ENCODE peak calls at places on chromosomes 11 and 22, in four cellular contexts. W, L, N and K are unnamed samples. For H3K9me3, the result is how much of the 10 kb centered on the place peaks cover.

GRCh38 chr11:30585067-30585891 is 874 bp downstream of the MPPED2 start:
- DNase-seq in W (peak), L (no peak), N (peak), K (no peak)

GRCh38 chr22:43114958-43115357 is 4.4 kb downstream of the BIK start:
- DNase-seq in W (peak), L (peak), N (no peak), K (no peak)

GRCh38 chr11:12862761-12863469 is 146.2 kb upstream of the RASSF10 start:
- DNase-seq in W (peak), L (no peak), N (peak), K (no peak)

GRCh38 chr11:112844530-112844929 is 116.7 kb upstream of the NCAM1 start:
- DNase-seq in W (no peak), L (no peak), N (peak), K (no peak)

GRCh38 chr22:50169774-50170341 is 673 bp upstream of the PANX2 start:
- DNase-seq in W (peak), L (no peak), N (no peak), K (no peak)

GRCh38 chr11:9758676-9759518 is 95.0 kb downstream of the SWAP70 start:
- DNase-seq in W (peak), L (peak), N (peak), K (peak)

GRCh38 chr11:13335319-13335718 is 57.7 kb downstream of the BMAL1 start:
- DNase-seq in W (peak), L (peak), N (peak), K (peak)

GRCh38 chr22:26174280-26174679 is 5.0 kb downstream of the SEZ6L start:
- DNase-seq in W (peak), L (no peak), N (no peak), K (no peak)

GRCh38 chr11:70511345-70511744 is 113.0 kb downstream of the CTTN start:
- DNase-seq in W (no peak), L (no peak), N (no peak), K (no peak)

GRCh38 chr11:13970986-13971385 is 8.5 kb downstream of the SPON1 start:
- DNase-seq in W (peak), L (peak), N (no peak), K (no peak)

GRCh38 chr22:22902247-22902962 is 14.8 kb downstream of the IGLL5 start:
- DNase-seq in W (no peak), L (no peak), N (no peak), K (no peak)

GRCh38 chr11:1194977-1195689 is 27.7 kb upstream of the MUC5B start:
- DNase-seq in W (no peak), L (no peak), N (no peak), K (no peak)

GRCh38 chr11:4887591-4887990 is 5.9 kb downstream of the OR51T1 start:
- DNase-seq in W (no peak), L (no peak), N (no peak), K (no peak)

GRCh38 chr11:126611438-126611837 is 256.0 kb downstream of the ST3GAL4 start:
- DNase-seq in W (no peak), L (no peak), N (no peak), K (no peak)

GRCh38 chr11:106585061-106585460 is 433.2 kb downstream of the GUCY1A2 start:
- DNase-seq in W (peak), L (no peak), N (no peak), K (no peak)

GRCh38 chr22:41525450-41526225 is 18.6 kb downstream of the POLR3H start:
- DNase-seq in W (no peak), L (no peak), N (no peak), K (no peak)

GRCh38 chr22:41578114-41578513 is 11.5 kb downstream of the PMM1 start:
- DNase-seq in W (no peak), L (no peak), N (no peak), K (no peak)

GRCh38 chr11:73170140-73170539 is 28.0 kb upstream of the FCHSD2 start:
- DNase-seq in W (no peak), L (no peak), N (no peak), K (no peak)

GRCh38 chr22:50525991-50526848 is 822 bp upstream of the SCO2 start:
- DNase-seq in W (peak), L (peak), N (peak), K (peak)

GRCh38 chr11:115660072-115660805 is 156.0 kb upstream of the CADM1 start:
- DNase-seq in W (peak), L (no peak), N (no peak), K (no peak)

GRCh38 chr22:37153901-37154300 is 4.2 kb upstream of the IL2RB start:
- DNase-seq in W (no peak), L (no peak), N (no peak), K (no peak)

GRCh38 chr11:54927704-54928103 is 221.1 kb downstream of the OR4A5 start:
- DNase-seq in W (no peak), L (no peak), N (no peak), K (no peak)
- H3K9me3 ChIP-seq in W (under half), L (under half), N (half or more), K (under half)

GRCh38 chr11:110509485-110509884 is 79.7 kb downstream of the FDX1 start:
- DNase-seq in W (no peak), L (no peak), N (no peak), K (no peak)
- H3K9me3 ChIP-seq in W (under half), L (under half), N (under half), K (under half)

DNA sequence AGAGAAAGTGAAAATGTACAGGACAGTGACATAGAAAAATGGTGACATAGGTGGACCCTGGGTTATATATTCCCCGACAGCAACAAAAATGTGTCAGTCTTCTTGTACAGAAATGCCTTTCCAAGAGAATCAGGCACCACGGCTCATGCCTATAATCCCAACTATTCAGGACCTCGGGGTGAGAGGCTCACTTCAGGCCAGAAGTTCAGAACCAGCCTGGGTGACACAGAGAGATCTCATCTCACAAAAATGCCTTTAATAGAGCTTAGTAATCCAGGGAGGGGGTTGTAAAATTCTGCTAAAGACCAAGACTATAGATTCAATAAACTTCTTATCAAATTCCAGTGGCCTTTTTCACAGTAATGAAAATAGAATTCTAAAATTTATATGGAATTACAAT is 10.7 kb downstream of the ZNF195 start:
- DNase-seq in W (no peak), L (no peak), N (no peak), K (no peak)
- H3K9me3 ChIP-seq in W (under half), L (under half), N (half or more), K (under half)

DNA sequence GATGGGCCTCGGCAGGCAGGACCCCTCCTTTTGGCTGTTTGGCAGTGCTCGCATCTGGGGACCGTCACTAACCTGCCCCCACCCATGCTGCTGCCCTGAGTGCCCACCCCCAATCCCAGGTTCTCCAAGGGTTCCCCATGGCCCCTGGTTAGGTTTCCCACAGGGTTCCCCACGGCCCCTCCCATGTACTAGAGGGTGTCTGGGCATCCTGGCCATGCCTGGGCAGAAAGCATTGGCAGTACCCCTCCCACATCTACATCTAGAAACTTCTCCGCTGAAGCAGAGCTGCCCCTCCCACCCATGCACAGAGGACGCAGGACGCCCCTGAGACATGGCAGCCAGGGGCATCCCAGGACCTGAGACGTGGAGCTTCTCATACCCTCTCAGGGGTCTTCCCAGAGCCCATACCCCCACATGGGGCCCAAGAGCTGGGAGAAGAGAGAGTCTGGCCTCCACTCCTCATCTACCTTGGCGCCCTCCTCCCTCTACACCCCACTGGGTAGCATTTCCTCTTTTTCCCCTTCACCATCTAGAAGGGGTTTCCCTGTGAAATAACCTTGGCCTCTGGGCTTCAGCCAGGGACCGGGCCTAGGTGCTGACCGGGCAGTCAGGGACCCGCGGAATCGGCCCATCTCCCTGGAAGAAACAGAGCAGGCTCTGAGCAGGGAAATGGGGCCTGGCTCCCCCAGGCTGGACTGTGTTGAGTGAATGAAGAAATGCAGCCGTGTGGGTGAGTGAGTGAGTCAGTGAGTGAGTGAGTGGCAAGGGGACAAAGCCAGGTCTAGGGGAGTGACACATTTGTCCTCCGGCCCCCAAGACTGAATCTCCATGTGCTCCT is 987.3 kb downstream of the BRD1 start:
- DNase-seq in W (no peak), L (no peak), N (no peak), K (no peak)
- H3K9me3 ChIP-seq in W (under half), L (under half), N (under half), K (under half)

GRCh38 chr11:99592241-99592640 is 571.5 kb downstream of the CNTN5 start:
- DNase-seq in W (no peak), L (no peak), N (no peak), K (no peak)
- H3K9me3 ChIP-seq in W (under half), L (under half), N (under half), K (under half)

DNA sequence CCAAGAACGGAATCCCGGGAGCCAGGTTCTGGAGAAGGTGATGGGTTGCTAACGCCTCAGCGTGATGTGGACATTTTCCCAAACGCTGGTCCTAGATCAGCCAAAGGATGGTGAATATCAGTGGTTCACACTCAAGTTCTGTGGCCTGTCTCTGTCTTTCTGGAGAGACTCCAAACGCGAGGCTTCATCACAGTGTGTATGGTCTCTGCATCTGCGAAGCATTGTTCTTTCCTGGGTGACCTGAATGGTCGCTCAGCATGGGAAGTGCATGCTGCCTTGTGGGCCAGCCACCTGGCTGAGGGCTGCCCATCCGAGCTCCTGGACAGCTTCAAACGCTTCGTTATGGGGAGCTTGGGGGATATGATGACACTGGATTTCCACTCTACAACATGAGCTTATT is 810.0 kb downstream of the TBC1D22A start:
- DNase-seq in W (no peak), L (no peak), N (no peak), K (no peak)
- H3K9me3 ChIP-seq in W (under half), L (under half), N (under half), K (under half)